ENCODE peak calls at places on chromosomes 16 and 17, in six cellular contexts. B is endothelial cell of umbilical vein, V is cardiac muscle cell, P is OCI-LY7, H is hepatocyte, Z is AG04450. L is an unnamed sample.

GRCh38 chr16:14564881-14565687 is 65.0 kb downstream of the PARN start:
- DNase-seq in B (peak; percentile 87), V (peak; percentile 57), P (no peak), H (peak; percentile 21), Z (no peak), L (no peak)

GRCh38 chr16:31064882-31065461 is 9.1 kb downstream of the ZNF668 start:
- DNase-seq in B (peak; percentile 8), V (peak; percentile 92), P (no peak), H (peak; percentile 62), Z (peak; percentile 89), L (peak; percentile 83)

GRCh38 chr16:84513111-84514065 is 8.9 kb upstream of the MEAK7 start:
- DNase-seq in B (no peak), V (peak; percentile 10), P (no peak), H (peak; percentile 44), Z (peak; percentile 50), L (no peak)

GRCh38 chr17:68057531-68057952 is 22.0 kb downstream of the KPNA2 start:
- DNase-seq in B (peak; percentile 53), V (peak; percentile 51), P (peak; percentile 63), H (no peak), Z (no peak), L (no peak)

GRCh38 chr17:47164263-47164662 is 24.8 kb downstream of the CDC27 start:
- DNase-seq in B (no peak), V (no peak), P (no peak), H (no peak), Z (no peak), L (no peak)

GRCh38 chr17:54903375-54903774 is 2.7 kb downstream of the TOM1L1 start:
- DNase-seq in B (no peak), V (peak; percentile 18), P (no peak), H (peak; percentile 44), Z (no peak), L (no peak)

GRCh38 chr17:65514082-65514481 is 47.4 kb downstream of the AXIN2 start:
- DNase-seq in B (no peak), V (peak; percentile 81), P (no peak), H (no peak), Z (no peak), L (peak; percentile 50)

GRCh38 chr17:69870091-69870530 is 204.9 kb upstream of the KCNJ16 start:
- DNase-seq in B (peak; percentile 83), V (peak; percentile 22), P (peak; percentile 6), H (no peak), Z (peak; percentile 41), L (peak; percentile 44)

GRCh38 chr16:75529056-75529905 is 6.6 kb downstream of the CHST5 start:
- DNase-seq in B (no peak), V (no peak), P (no peak), H (no peak), Z (no peak), L (no peak)

GRCh38 chr16:47016700-47017133 is 43.2 kb upstream of the DNAJA2 start:
- DNase-seq in B (no peak), V (peak; percentile 36), P (no peak), H (no peak), Z (no peak), L (no peak)

GRCh38 chr16:30394603-30395154 is 541 bp upstream of the ZNF48 start:
- DNase-seq in B (peak; percentile 57), V (peak; percentile 64), P (no peak), H (peak; percentile 34), Z (no peak), L (no peak)

GRCh38 chr16:74999208-74999682 is 421 bp downstream of the ZNRF1 start:
- DNase-seq in B (no peak), V (peak; percentile 40), P (no peak), H (no peak), Z (no peak), L (no peak)

GRCh38 chr17:6257339-6257738 is 177.6 kb downstream of the AIPL1 start:
- DNase-seq in B (peak; percentile 88), V (peak; percentile 50), P (no peak), H (no peak), Z (no peak), L (no peak)

GRCh38 chr17:48011405-48012150 is 26.0 kb downstream of the COPZ2 start:
- DNase-seq in B (peak; percentile 43), V (peak; percentile 56), P (peak; percentile 79), H (peak; percentile 57), Z (no peak), L (no peak)

GRCh38 chr17:42180922-42181850 is at the start of gene KCNH4:
- DNase-seq in B (peak; percentile 61), V (peak; percentile 78), P (peak; percentile 83), H (peak; percentile 69), Z (peak; percentile 16), L (no peak)

GRCh38 chr16:54334208-54334607 is 47.6 kb upstream of the IRX3 start:
- DNase-seq in B (no peak), V (no peak), P (no peak), H (no peak), Z (no peak), L (no peak)

GRCh38 chr17:48012151-48012520 is 25.5 kb downstream of the COPZ2 start:
- DNase-seq in B (peak; percentile 14), V (peak; percentile 37), P (peak; percentile 89), H (peak; percentile 72), Z (no peak), L (peak; percentile 24)

GRCh38 chr17:673200-673681 is 41.4 kb downstream of the VPS53 start:
- DNase-seq in B (no peak), V (no peak), P (no peak), H (peak; percentile 15), Z (peak; percentile 55), L (no peak)

DNA sequence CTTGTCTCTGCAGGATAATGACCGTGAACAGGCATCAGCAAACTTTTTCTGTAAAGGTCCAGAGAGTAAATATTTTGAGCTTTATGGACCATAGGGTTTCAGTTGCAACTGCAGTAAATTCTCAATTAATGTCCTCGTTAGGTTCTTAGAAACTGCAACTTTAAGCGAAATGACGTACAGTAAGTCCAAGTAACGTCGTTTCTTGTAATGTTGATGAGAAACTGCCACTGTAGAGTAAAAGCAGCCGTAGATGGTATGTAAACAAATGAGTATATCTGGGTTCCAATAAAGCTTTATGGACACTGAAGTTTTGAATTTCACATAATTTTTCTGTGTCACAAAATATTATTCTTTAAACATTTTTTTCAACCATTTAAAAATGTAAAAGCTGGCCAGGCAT is 4.9 kb downstream of the CHD9 start:
- DNase-seq in B (no peak), V (no peak), P (no peak), H (no peak), Z (no peak), L (no peak)
- TF ChIP-seq CTCF in B (no peak), V (no peak), P (no peak), H (no peak), Z (no peak), L (no peak)

DNA sequence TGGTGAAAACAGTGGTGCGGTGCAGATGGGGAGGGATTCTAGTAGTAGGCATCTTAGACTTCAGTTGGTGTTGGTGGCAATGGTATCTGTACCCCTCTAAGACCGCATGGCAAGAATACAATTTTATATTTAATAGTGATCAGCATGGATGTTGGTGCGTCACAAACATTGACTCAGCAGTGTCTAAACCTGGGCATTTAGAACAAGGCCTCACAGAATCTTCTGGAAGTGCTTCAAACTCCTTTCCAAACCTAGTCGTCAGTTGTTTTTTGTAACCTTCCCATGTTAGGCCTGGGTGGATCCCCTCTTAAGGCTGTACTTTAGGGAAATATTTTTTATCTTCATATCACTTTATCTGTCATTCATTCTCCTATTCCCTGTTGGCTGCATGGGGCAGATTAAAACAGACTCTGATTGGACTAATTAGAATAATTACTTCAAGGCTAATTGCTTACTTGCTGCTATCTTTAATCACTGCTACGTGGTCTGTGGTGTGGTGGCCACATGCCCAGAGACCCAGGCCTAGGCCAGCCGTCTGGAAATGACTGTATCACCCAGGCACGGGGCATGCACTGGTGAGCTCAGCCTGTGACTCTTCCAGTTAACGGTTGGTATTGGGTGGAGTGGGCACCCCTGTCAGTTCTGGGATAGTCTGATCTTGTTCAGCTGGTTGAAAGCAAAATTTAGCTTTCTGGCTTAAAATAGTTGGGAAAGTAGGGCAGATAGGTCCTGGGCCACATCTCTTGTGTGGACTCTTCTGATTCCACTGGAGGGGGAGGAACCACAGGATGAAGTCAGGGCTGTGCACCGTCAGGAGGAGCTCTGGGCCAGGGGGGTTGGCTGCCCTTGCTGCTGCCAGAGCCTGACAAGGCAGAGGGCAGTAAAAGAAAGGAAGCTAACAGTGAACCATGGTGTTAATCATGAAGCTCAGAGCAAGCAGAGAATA is 4.5 kb downstream of the ALKBH5 start:
- DNase-seq in B (peak; percentile 61), V (peak; percentile 54), P (no peak), H (peak; percentile 34), Z (no peak), L (no peak)
- H3K4me3 ChIP-seq in B (peak overlapping the region; percentile 79), V (peak overlapping the region; percentile 9), P (peak overlapping the region; percentile 84), H (no peak overlapping the region), Z (peak overlapping the region; percentile 91), L (peak overlapping the region; percentile 94)

GRCh38 chr16:81263470-81264200 is 25.1 kb downstream of the BCO1 start:
- DNase-seq in B (peak; percentile 9), V (peak; percentile 78), P (no peak), H (no peak), Z (no peak), L (no peak)
- TF ChIP-seq CTCF in B (no peak), V (peak; percentile 22), P (peak; percentile 21), H (peak; percentile 5), Z (peak; percentile 15), L (no peak)

DNA sequence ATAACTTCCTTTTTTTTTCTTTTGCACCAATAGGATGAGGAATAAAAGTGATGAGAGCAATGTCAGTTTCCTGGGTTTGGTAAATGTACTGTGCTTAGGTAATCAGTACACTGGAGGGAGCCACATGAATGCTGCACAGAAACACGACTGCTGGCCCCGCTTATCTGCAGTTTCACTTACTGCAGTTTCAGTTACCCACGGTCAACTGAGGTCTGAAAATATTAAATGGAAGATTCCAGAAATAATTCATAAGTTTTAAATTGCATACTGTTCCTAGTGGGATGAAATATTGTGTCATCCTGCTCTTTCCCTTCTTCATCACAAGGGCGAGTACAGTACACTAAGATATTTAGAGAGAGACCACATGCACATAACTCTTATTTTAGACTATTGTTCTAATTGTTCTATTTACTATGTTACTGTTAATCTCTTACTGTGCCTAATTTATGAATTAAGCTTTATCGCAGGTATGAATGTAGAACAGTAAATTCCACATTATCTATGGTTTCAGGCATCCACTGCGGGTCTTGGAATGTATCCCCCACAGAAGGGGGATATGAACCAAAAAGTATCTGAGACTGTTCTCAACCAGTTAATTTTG is 6.4 kb upstream of the LGALS3BP start:
- DNase-seq in B (peak; percentile 60), V (peak; percentile 80), P (peak; percentile 47), H (peak; percentile 69), Z (no peak), L (no peak)
- H3K4me3 ChIP-seq in B (peak overlapping the region; percentile 49), V (no peak overlapping the region), P (no peak overlapping the region), H (no peak overlapping the region), Z (no peak overlapping the region), L (peak overlapping the region; percentile 24)

DNA sequence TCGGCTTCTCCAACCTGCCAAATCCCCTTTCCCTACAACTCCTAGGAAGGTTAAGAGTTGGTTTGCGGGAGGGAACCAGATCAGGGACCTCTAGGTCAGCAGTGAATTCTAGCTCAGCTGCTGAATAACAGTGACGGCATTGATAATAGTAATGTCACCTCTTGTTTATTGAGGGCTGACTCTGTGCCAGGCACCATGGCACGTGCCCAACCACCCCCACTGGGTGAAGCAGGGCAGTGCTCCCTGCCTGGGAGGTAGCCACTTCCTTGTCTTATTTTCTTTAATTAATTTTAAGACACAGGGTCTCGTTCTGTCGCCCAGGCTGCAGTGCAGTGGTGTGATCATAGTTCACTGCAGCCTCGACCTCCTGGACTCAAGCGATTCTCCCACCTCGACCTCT is 5.5 kb upstream of the PPL start:
- DNase-seq in B (no peak), V (no peak), P (no peak), H (no peak), Z (no peak), L (no peak)
- TF ChIP-seq CTCF in B (no peak), V (no peak), P (no peak), H (no peak), Z (no peak), L (no peak)